ENCODE peak calls at places on chromosomes 11 and 22, in six cellular contexts. N is progenitor cell of endocrine pancreas, C is GM10248, M is astrocyte of the spinal cord, U is GM12865, P is heart right ventricle. T is an unnamed sample.

GRCh38 chr11:93939084-93939780 is 81.9 kb upstream of the HEPHL1 start:
- DNase-seq in N (no peak), C (no peak), M (peak; percentile 72), U (no peak), P (no peak), T (no peak)

GRCh38 chr22:49300241-49300640 is 527.4 kb downstream of the BRD1 start:
- DNase-seq in N (peak; percentile 1), C (no peak), M (no peak), U (no peak), P (no peak), T (no peak)

GRCh38 chr11:64500176-64501013 is 90.6 kb upstream of the SLC22A12 start:
- DNase-seq in N (no peak), C (no peak), M (no peak), U (no peak), P (no peak), T (no peak)

GRCh38 chr22:45895436-45896152 is 81.4 kb downstream of the WNT7B start:
- DNase-seq in N (no peak), C (no peak), M (no peak), U (no peak), P (peak; percentile 4), T (no peak)

GRCh38 chr11:128290106-128290840 is 297.1 kb downstream of the ETS1 start:
- DNase-seq in N (peak; percentile 23), C (peak; percentile 77), M (peak; percentile 84), U (peak; percentile 94), P (peak; percentile 29), T (peak; percentile 50)

GRCh38 chr22:45317551-45318167 is 7.9 kb downstream of the FAM118A start:
- DNase-seq in N (no peak), C (no peak), M (peak; percentile 61), U (no peak), P (peak; percentile 59), T (no peak)

GRCh38 chr11:61832758-61833157 is 4.7 kb downstream of the FADS2 start:
- DNase-seq in N (no peak), C (no peak), M (no peak), U (no peak), P (peak; percentile 41), T (no peak)

GRCh38 chr11:6655020-6655789 is 404 bp downstream of the DCHS1 start:
- DNase-seq in N (peak; percentile 31), C (no peak), M (no peak), U (no peak), P (peak; percentile 45), T (peak; percentile 57)

GRCh38 chr11:132187391-132187790 is 817.0 kb downstream of the NTM start:
- DNase-seq in N (no peak), C (no peak), M (no peak), U (no peak), P (no peak), T (no peak)

GRCh38 chr11:78289547-78290292 is 101.0 kb downstream of the USP35 start:
- DNase-seq in N (no peak), C (no peak), M (no peak), U (no peak), P (no peak), T (no peak)

GRCh38 chr11:17412488-17413180 is 24.2 kb upstream of the KCNJ11 start:
- DNase-seq in N (no peak), C (no peak), M (no peak), U (no peak), P (no peak), T (no peak)

GRCh38 chr11:1825039-1825740 is 9.6 kb upstream of the SYT8 start:
- DNase-seq in N (peak; percentile 86), C (peak; percentile 78), M (no peak), U (peak; percentile 58), P (no peak), T (no peak)

GRCh38 chr22:42229455-42230149 is 40.9 kb downstream of the TCF20 start:
- DNase-seq in N (no peak), C (no peak), M (peak; percentile 57), U (no peak), P (no peak), T (no peak)

GRCh38 chr11:2734181-2735052 is 34.6 kb upstream of the KCNQ1OT1 start:
- DNase-seq in N (no peak), C (no peak), M (no peak), U (no peak), P (peak; percentile 15), T (no peak)

DNA sequence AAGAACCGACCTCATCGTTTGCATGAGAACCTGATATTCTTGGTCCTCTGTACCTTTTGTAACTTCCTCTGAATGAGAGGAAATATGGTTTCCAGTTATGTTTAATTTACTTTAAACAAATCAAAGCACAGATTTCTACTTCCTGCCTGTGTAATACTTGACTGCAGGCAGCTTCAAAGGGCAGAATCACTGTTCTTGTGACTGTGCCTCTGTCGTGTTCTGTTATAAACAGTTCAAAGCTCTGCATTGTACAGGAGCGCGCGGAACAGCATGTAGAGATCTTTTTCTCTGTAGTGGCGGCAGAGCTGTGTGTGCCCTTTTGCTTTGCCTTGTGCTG is 73.2 kb upstream of the CLDN5 start:
- DNase-seq in N (no peak), C (no peak), M (no peak), U (no peak), P (no peak), T (no peak)
- TF ChIP-seq CTCF in N (no peak), C (no peak), M (no peak), U (no peak), P (no peak), T (no peak)

GRCh38 chr22:30490399-30490798 is 15.1 kb downstream of the SEC14L4 start:
- DNase-seq in N (no peak), C (peak; percentile 20), M (no peak), U (no peak), P (no peak), T (no peak)
- TF ChIP-seq CTCF in N (peak; percentile 19), C (no peak), M (peak; percentile 22), U (peak; percentile 21), P (no peak), T (no peak)

GRCh38 chr11:118295834-118296454 is 8.6 kb upstream of the CD3E start:
- DNase-seq in N (no peak), C (no peak), M (peak; percentile 6), U (peak; percentile 54), P (no peak), T (no peak)
- TF ChIP-seq CTCF in N (peak; percentile 48), C (peak; percentile 77), M (peak; percentile 57), U (peak; percentile 43), P (peak; percentile 66), T (peak; percentile 66)

DNA sequence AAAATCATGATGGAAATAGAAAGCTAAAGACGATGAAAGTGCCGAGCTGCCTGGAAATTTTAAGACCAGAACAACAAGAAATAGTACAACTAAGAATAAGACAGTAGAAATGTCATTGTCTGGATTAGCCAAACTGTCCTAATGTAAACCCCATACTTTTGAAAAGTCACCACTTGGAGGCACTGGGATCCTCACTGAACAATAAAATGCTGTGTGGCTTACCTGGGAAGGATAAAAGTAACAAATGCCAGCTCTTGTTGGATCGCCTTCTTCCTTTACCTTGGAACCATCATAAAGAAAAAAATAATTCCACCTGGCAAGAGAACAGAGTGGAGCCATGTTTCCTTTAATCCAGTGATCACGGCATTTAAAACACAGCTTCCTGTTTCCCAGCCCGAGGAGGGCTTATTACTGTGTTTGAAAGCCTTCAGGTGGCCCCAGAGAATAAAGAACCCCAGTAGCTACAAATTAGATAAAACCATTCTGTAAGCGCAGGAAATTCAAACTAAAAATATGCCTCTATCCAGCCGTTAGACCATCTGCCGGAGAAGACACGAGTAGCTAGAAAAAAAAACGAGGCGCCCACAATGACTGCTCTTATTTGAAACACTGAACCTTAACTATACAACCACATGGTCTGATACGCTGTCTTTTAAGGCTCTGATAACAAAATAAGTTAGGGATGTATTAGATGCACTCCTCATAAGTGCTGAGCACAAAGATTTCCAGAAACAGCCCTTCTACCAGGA is 4.4 kb downstream of the HPS4 start:
- DNase-seq in N (no peak), C (no peak), M (no peak), U (peak; percentile 30), P (no peak), T (no peak)
- TF ChIP-seq CTCF in N (no peak), C (no peak), M (no peak), U (no peak), P (no peak), T (no peak)

GRCh38 chr11:129377739-129378138 is 2.1 kb downstream of the BARX2 start:
- DNase-seq in N (no peak), C (no peak), M (no peak), U (no peak), P (no peak), T (no peak)

GRCh38 chr11:129376658-129377341 is 1.2 kb downstream of the BARX2 start:
- DNase-seq in N (no peak), C (no peak), M (no peak), U (no peak), P (no peak), T (no peak)

GRCh38 chr11:129374081-129374992 is 1.3 kb upstream of the BARX2 start:
- DNase-seq in N (no peak), C (no peak), M (no peak), U (no peak), P (no peak), T (no peak)

GRCh38 chr11:129374993-129375721 is 491 bp upstream of the BARX2 start:
- DNase-seq in N (peak; percentile 31), C (no peak), M (peak; percentile 25), U (no peak), P (no peak), T (no peak)

DNA sequence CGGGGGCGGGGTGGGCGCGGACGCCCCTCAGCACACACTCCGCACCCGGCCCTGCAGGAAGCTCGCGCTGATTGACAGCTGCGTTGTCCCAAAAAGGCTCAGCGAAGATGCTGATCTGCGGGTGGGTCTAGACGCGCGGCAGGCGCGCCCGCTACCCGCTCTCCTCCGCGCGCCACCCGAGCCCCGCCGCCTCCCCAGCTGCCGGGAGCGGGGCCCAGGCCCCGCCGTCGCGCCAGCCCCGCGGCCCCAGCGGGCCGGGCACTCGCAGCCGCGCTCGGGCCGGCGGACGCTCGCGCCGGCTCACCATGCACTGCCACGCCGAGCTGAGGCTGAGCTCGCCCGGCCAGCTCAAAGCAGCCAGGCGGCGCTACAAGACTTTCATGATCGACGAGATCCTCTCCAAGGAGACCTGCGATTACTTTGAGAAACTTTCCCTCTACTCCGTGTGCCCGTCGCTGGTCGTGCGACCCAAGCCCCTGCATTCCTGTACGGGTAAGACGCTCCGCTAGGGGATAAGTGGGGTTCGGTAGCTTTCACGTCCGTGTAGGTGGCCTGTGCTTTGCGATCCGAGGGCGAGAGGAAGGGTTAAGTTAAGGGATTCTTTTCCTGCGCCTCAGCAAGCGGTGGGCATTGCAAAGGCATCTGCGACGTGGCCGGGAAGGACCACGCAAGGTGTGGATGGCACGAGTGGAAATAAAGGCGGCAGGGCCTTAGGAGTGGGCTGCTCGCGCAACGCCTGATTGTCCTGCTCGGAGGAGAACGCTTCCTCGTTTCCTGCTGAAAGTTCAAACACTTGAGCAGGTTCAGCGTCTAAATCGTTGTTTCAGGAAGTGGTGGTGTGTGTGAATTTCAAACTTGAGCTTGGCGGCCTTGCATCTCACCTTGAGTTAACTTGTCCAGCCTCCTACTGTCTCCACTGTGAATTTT is at the start of gene BARX2:
- DNase-seq in N (peak; percentile 56), C (peak; percentile 42), M (peak; percentile 65), U (no peak), P (no peak), T (no peak)
- TF ChIP-seq CTCF in N (peak; percentile 55), C (peak; percentile 39), M (peak; percentile 78), U (no peak), P (peak; percentile 53), T (no peak)